ENCODE peak calls at places on chromosomes 11 and 22, in seven cellular contexts. U is head of caudate nucleus; Z is cardiac fibroblast; H is activated T-cell treated with anti-CD3 and anti-CD28 coated beads, Interleukin-2, amount 50 U/mL, for 72 hours; X is kidney tubule cell; D is CD4-positive, CD25-positive, alpha-beta regulatory T cell; Y is EH. N is an unnamed sample.

GRCh38 chr11:36241512-36241911 is 47.7 kb downstream of the COMMD9 start:
- DNase-seq in U (no peak), Z (no peak), H (no peak), X (no peak), D (no peak), Y (no peak), N (no peak)

GRCh38 chr11:17591293-17591692 is 44.2 kb downstream of the OTOG start:
- DNase-seq in U (no peak), Z (no peak), H (no peak), X (no peak), D (no peak), Y (no peak), N (no peak)

GRCh38 chr22:36191106-36191836 is 10.3 kb downstream of the APOL4 start:
- DNase-seq in U (peak), Z (peak), H (no peak), X (no peak), D (no peak), Y (peak), N (peak)

GRCh38 chr11:34191592-34191991 is 86.2 kb downstream of the NAT10 start:
- DNase-seq in U (no peak), Z (no peak), H (no peak), X (no peak), D (no peak), Y (no peak), N (no peak)

GRCh38 chr11:76849376-76849775 is 11.3 kb upstream of the ACER3 start:
- DNase-seq in U (no peak), Z (no peak), H (no peak), X (no peak), D (no peak), Y (no peak), N (no peak)

GRCh38 chr11:64094463-64095223 is 58.9 kb downstream of the FLRT1 start:
- DNase-seq in U (peak), Z (peak), H (no peak), X (peak), D (no peak), Y (peak), N (no peak)

GRCh38 chr22:32480238-32480637 is 5.6 kb downstream of the FBXO7 start:
- DNase-seq in U (no peak), Z (no peak), H (peak), X (no peak), D (no peak), Y (no peak), N (no peak)

GRCh38 chr11:11691296-11692141 is 69.7 kb upstream of the GALNT18 start:
- DNase-seq in U (peak), Z (no peak), H (no peak), X (no peak), D (no peak), Y (no peak), N (peak)

GRCh38 chr11:27211370-27212127 is 151.5 kb downstream of the CCDC34 start:
- DNase-seq in U (no peak), Z (no peak), H (peak), X (no peak), D (no peak), Y (peak), N (no peak)

GRCh38 chr22:50314455-50315288 is 7.2 kb upstream of the PLXNB2 start:
- DNase-seq in U (no peak), Z (no peak), H (peak), X (no peak), D (peak), Y (no peak), N (no peak)

GRCh38 chr11:85805387-85805786 is 5.6 kb downstream of the SYTL2 start:
- DNase-seq in U (no peak), Z (no peak), H (no peak), X (no peak), D (no peak), Y (peak), N (no peak)

GRCh38 chr11:32935462-32936029 is 42.9 kb downstream of the QSER1 start:
- DNase-seq in U (no peak), Z (no peak), H (no peak), X (no peak), D (no peak), Y (no peak), N (no peak)

GRCh38 chr22:24938741-24939341 is 7.7 kb downstream of the LHFPL7 start:
- DNase-seq in U (no peak), Z (peak), H (peak), X (peak), D (peak), Y (peak), N (no peak)

GRCh38 chr11:104323841-104324240 is 159.9 kb upstream of the PDGFD start:
- DNase-seq in U (no peak), Z (no peak), H (no peak), X (no peak), D (no peak), Y (no peak), N (no peak)

GRCh38 chr22:32880906-32881596 is 79.5 kb downstream of the TIMP3 start:
- DNase-seq in U (peak), Z (peak), H (peak), X (peak), D (no peak), Y (peak), N (no peak)

GRCh38 chr22:44406581-44407403 is 91.2 kb downstream of the RTL6 start:
- DNase-seq in U (no peak), Z (no peak), H (no peak), X (no peak), D (no peak), Y (peak), N (no peak)

GRCh38 chr11:57214494-57214893 is 22.6 kb downstream of the APLNR start:
- DNase-seq in U (no peak), Z (peak), H (no peak), X (peak), D (no peak), Y (peak), N (no peak)

GRCh38 chr11:33234397-33235168 is 22.6 kb upstream of the HIPK3 start:
- DNase-seq in U (no peak), Z (peak), H (no peak), X (no peak), D (no peak), Y (peak), N (no peak)

GRCh38 chr11:101127699-101128570 is 1.7 kb downstream of the PGR start:
- DNase-seq in U (no peak), Z (no peak), H (no peak), X (no peak), D (no peak), Y (no peak), N (no peak)

GRCh38 chr11:62514151-62514550 is 32.5 kb downstream of the AHNAK start:
- DNase-seq in U (no peak), Z (no peak), H (peak), X (no peak), D (no peak), Y (no peak), N (no peak)

GRCh38 chr11:77497368-77497767 is 23.5 kb upstream of the PAK1 start:
- DNase-seq in U (no peak), Z (no peak), H (no peak), X (peak), D (no peak), Y (peak), N (no peak)

GRCh38 chr11:45741032-45741431 is 63.9 kb upstream of the SLC35C1 start:
- DNase-seq in U (no peak), Z (no peak), H (no peak), X (no peak), D (no peak), Y (no peak), N (no peak)

GRCh38 chr22:31093090-31093850 is 12.2 kb downstream of the SMTN start:
- DNase-seq in U (peak), Z (no peak), H (no peak), X (no peak), D (no peak), Y (no peak), N (no peak)

GRCh38 chr22:40684728-40685127 is 5.4 kb downstream of the MCHR1 start:
- DNase-seq in U (no peak), Z (no peak), H (no peak), X (no peak), D (no peak), Y (no peak), N (no peak)

GRCh38 chr11:96393753-96394348 is 4.0 kb downstream of the JRKL start:
- DNase-seq in U (no peak), Z (peak), H (no peak), X (peak), D (peak), Y (peak), N (no peak)

GRCh38 chr22:44225091-44225689 is 44.5 kb downstream of the PARVG start:
- DNase-seq in U (no peak), Z (no peak), H (no peak), X (no peak), D (no peak), Y (no peak), N (no peak)

GRCh38 chr11:65116370-65117205 is 913 bp downstream of the ZNHIT2 start:
- DNase-seq in U (peak), Z (peak), H (peak), X (peak), D (peak), Y (peak), N (no peak)

GRCh38 chr11:12229450-12230229 is 119.2 kb downstream of the MICAL2 start:
- DNase-seq in U (no peak), Z (no peak), H (no peak), X (no peak), D (no peak), Y (no peak), N (no peak)

GRCh38 chr11:69567951-69568808 is 72.8 kb upstream of the CCND1 start:
- DNase-seq in U (peak), Z (peak), H (no peak), X (peak), D (no peak), Y (peak), N (no peak)

GRCh38 chr22:20131856-20132685 is 467 bp downstream of the ZDHHC8 start:
- DNase-seq in U (peak), Z (peak), H (peak), X (no peak), D (no peak), Y (peak), N (peak)

GRCh38 chr11:66692446-66692845 is 14.8 kb upstream of the RBM4B start:
- DNase-seq in U (no peak), Z (no peak), H (no peak), X (no peak), D (no peak), Y (no peak), N (no peak)

GRCh38 chr11:117547188-117547831 is 219.7 kb downstream of the CEP164 start:
- DNase-seq in U (no peak), Z (no peak), H (no peak), X (no peak), D (no peak), Y (no peak), N (no peak)

N was measured in nucleus accumbens.